ENCODE peak calls at places on chromosomes 11 and 22, in five cellular contexts. One of them, this sample, is unnamed.

GRCh38 chr22:41598891-41599635 is 9.4 kb upstream of the PMM1 start:
- DNase-seq in retina: no peak
- DNase-seq in HFF-Myc: no peak
- DNase-seq in cerebellar cortex: peak
- DNase-seq in naive B cell: no peak
- DNase-seq in this sample: no peak

GRCh38 chr11:68020575-68020974 is 9.9 kb upstream of the NDUFS8 start:
- DNase-seq in HFF-Myc: no peak
- DNase-seq in cerebellar cortex: no peak
- DNase-seq in retina: no peak
- DNase-seq in naive B cell: no peak
- DNase-seq in this sample: peak

GRCh38 chr11:70502677-70503076 is 104.3 kb downstream of the CTTN start:
- DNase-seq in cerebellar cortex: no peak
- DNase-seq in retina: no peak
- DNase-seq in HFF-Myc: no peak
- DNase-seq in naive B cell: no peak
- DNase-seq in this sample: no peak

GRCh38 chr11:89175796-89176195 is 1.9 kb upstream of the TYR start:
- DNase-seq in HFF-Myc: no peak
- DNase-seq in cerebellar cortex: no peak
- DNase-seq in retina: no peak
- DNase-seq in naive B cell: no peak
- DNase-seq in this sample: no peak

GRCh38 chr22:19743626-19744025 is 17.0 kb upstream of the TBX1 start:
- DNase-seq in cerebellar cortex: no peak
- DNase-seq in naive B cell: no peak
- DNase-seq in retina: no peak
- DNase-seq in HFF-Myc: no peak
- DNase-seq in this sample: no peak

GRCh38 chr22:50440544-50441249 is 34.1 kb downstream of the SBF1 start:
- DNase-seq in HFF-Myc: no peak
- DNase-seq in retina: no peak
- DNase-seq in naive B cell: no peak
- DNase-seq in cerebellar cortex: no peak
- DNase-seq in this sample: no peak

GRCh38 chr11:66081505-66081904 is 11.4 kb downstream of the PACS1 start:
- DNase-seq in HFF-Myc: no peak
- DNase-seq in retina: no peak
- DNase-seq in cerebellar cortex: peak
- DNase-seq in naive B cell: peak
- DNase-seq in this sample: peak

GRCh38 chr11:69969890-69970784 is 108.0 kb upstream of the ANO1 start:
- DNase-seq in retina: no peak
- DNase-seq in naive B cell: no peak
- DNase-seq in cerebellar cortex: no peak
- DNase-seq in HFF-Myc: no peak
- DNase-seq in this sample: peak

GRCh38 chr22:42473484-42474193 is 41.4 kb upstream of the NFAM1 start:
- DNase-seq in retina: peak
- DNase-seq in HFF-Myc: peak
- DNase-seq in cerebellar cortex: peak
- DNase-seq in naive B cell: peak
- DNase-seq in this sample: peak

GRCh38 chr11:10699072-10699471 is 5.5 kb upstream of the IRAG1 start:
- DNase-seq in retina: no peak
- DNase-seq in cerebellar cortex: no peak
- DNase-seq in naive B cell: no peak
- DNase-seq in HFF-Myc: no peak
- DNase-seq in this sample: no peak

GRCh38 chr11:45146072-45147016 is at the start of gene PRDM11:
- DNase-seq in cerebellar cortex: peak
- DNase-seq in retina: peak
- DNase-seq in naive B cell: peak
- DNase-seq in HFF-Myc: no peak
- DNase-seq in this sample: peak

This sample was measured in left kidney.